ENCODE peak calls at places on chromosomes 11 and 22, in five cellular contexts. One of them, this sample, is unnamed.
A peak's percentile ranks its signal among the peaks of the same experiment; 100 is the strongest.

GRCh38 chr11:75352417-75353206 is 1.2 kb upstream of the ARRB1 start:
- DNase-seq in A172: no peak
- DNase-seq in hypothalamus: no peak
- DNase-seq in RCC 7860: no peak
- DNase-seq in fibroblast of lung: no peak
- DNase-seq in this sample: no peak

GRCh38 chr11:118202599-118203422 is 22.0 kb downstream of the JAML start:
- DNase-seq in A172: no peak
- DNase-seq in hypothalamus: no peak
- DNase-seq in RCC 7860: no peak
- DNase-seq in fibroblast of lung: no peak
- DNase-seq in this sample: no peak

GRCh38 chr11:121520243-121521144 is 67.7 kb upstream of the SORL1-AS1 start:
- DNase-seq in A172: no peak
- DNase-seq in hypothalamus: no peak
- DNase-seq in RCC 7860: no peak
- DNase-seq in fibroblast of lung: peak; percentile 80
- DNase-seq in this sample: peak; percentile 42

GRCh38 chr22:44372611-44373010 is 59.9 kb upstream of the SHISAL1 start:
- DNase-seq in A172: no peak
- DNase-seq in hypothalamus: no peak
- DNase-seq in RCC 7860: no peak
- DNase-seq in fibroblast of lung: no peak
- DNase-seq in this sample: no peak

GRCh38 chr11:65558002-65558784 is at the start of gene LTBP3:
- DNase-seq in A172: peak; percentile 71
- DNase-seq in hypothalamus: peak; percentile 84
- DNase-seq in RCC 7860: peak; percentile 65
- DNase-seq in fibroblast of lung: peak; percentile 82
- DNase-seq in this sample: peak; percentile 69

GRCh38 chr11:115222863-115223530 is 281.2 kb downstream of the CADM1 start:
- DNase-seq in A172: no peak
- DNase-seq in hypothalamus: no peak
- DNase-seq in RCC 7860: peak; percentile 45
- DNase-seq in fibroblast of lung: no peak
- DNase-seq in this sample: no peak

GRCh38 chr11:74090701-74091100 is 80.1 kb downstream of the C2CD3 start:
- DNase-seq in A172: no peak
- DNase-seq in hypothalamus: no peak
- DNase-seq in RCC 7860: peak; percentile 5
- DNase-seq in fibroblast of lung: peak; percentile 33
- DNase-seq in this sample: no peak

GRCh38 chr22:36191106-36191836 is 10.3 kb downstream of the APOL4 start:
- DNase-seq in A172: no peak
- DNase-seq in hypothalamus: peak; percentile 79
- DNase-seq in RCC 7860: no peak
- DNase-seq in fibroblast of lung: peak; percentile 70
- DNase-seq in this sample: no peak

GRCh38 chr11:50187220-50187619 is 154.5 kb downstream of the OR4C45 start:
- DNase-seq in A172: no peak
- DNase-seq in hypothalamus: no peak
- DNase-seq in RCC 7860: no peak
- DNase-seq in fibroblast of lung: no peak
- DNase-seq in this sample: no peak

GRCh38 chr11:126440276-126440675 is 84.8 kb downstream of the ST3GAL4 start:
- DNase-seq in A172: no peak
- DNase-seq in hypothalamus: no peak
- DNase-seq in RCC 7860: no peak
- DNase-seq in fibroblast of lung: no peak
- DNase-seq in this sample: no peak

GRCh38 chr11:80533463-80533862 is 1092.6 kb upstream of the TENM4 start:
- DNase-seq in A172: no peak
- DNase-seq in hypothalamus: no peak
- DNase-seq in RCC 7860: no peak
- DNase-seq in fibroblast of lung: no peak
- DNase-seq in this sample: no peak

GRCh38 chr22:41425704-41426365 is 20.8 kb downstream of the TOB2 start:
- DNase-seq in A172: no peak
- DNase-seq in hypothalamus: no peak
- DNase-seq in RCC 7860: no peak
- DNase-seq in fibroblast of lung: no peak
- DNase-seq in this sample: no peak

This sample was measured in brain microvascular endothelial cell.